ENCODE peak calls at places on chromosome 19, in four cellular contexts. One of them, this sample, is unnamed.

GRCh38 chr19:4671182-4671851 is 1.2 kb upstream of the MYDGF start:
- DNase-seq in GM12891: no peak
- DNase-seq in GM12878: no peak
- DNase-seq in K562: no peak
- DNase-seq in this sample: no peak

GRCh38 chr19:3693030-3693925 is 7.0 kb downstream of the PIP5K1C start:
- DNase-seq in GM12891: no peak
- DNase-seq in GM12878: no peak
- DNase-seq in K562: no peak
- DNase-seq in this sample: no peak

GRCh38 chr19:41624515-41624914 is 2.4 kb downstream of the CEACAM4 start:
- DNase-seq in GM12891: no peak
- DNase-seq in GM12878: no peak
- DNase-seq in K562: no peak
- DNase-seq in this sample: no peak

GRCh38 chr19:41499899-41500298 is 56.9 kb downstream of the ERICH4 start:
- DNase-seq in GM12891: no peak
- DNase-seq in GM12878: no peak
- DNase-seq in K562: no peak
- DNase-seq in this sample: no peak

GRCh38 chr19:4914736-4915501 is 5.6 kb downstream of the UHRF1 start:
- DNase-seq in GM12891: no peak
- DNase-seq in GM12878: no peak
- DNase-seq in K562: peak; percentile 70
- DNase-seq in this sample: peak; percentile 34

GRCh38 chr19:33302974-33303790 is 848 bp upstream of the CEBPA start:
- DNase-seq in GM12891: no peak
- DNase-seq in GM12878: no peak
- DNase-seq in K562: no peak
- DNase-seq in this sample: peak; percentile 43

GRCh38 chr19:47408156-47408938 is 11.0 kb downstream of the MEIS3 start:
- DNase-seq in GM12891: no peak
- DNase-seq in GM12878: no peak
- DNase-seq in K562: no peak
- DNase-seq in this sample: no peak

GRCh38 chr19:48963371-48964204 is 1.5 kb upstream of the FTL start:
- DNase-seq in GM12891: peak; percentile 69
- DNase-seq in GM12878: no peak
- DNase-seq in K562: peak; percentile 80
- DNase-seq in this sample: peak; percentile 71

GRCh38 chr19:17679526-17680234 is 8.5 kb downstream of the UNC13A start:
- DNase-seq in GM12891: no peak
- DNase-seq in GM12878: no peak
- DNase-seq in K562: no peak
- DNase-seq in this sample: no peak

GRCh38 chr19:54209748-54210494 is 9.3 kb downstream of the RPS9 start:
- DNase-seq in GM12891: no peak
- DNase-seq in GM12878: no peak
- DNase-seq in K562: peak; percentile 68
- DNase-seq in this sample: peak; percentile 44

GRCh38 chr19:19528721-19529490 is at the start of gene YJEFN3:
- DNase-seq in GM12891: no peak
- DNase-seq in GM12878: no peak
- DNase-seq in K562: no peak
- DNase-seq in this sample: no peak

GRCh38 chr19:40165362-40165937 is 25.8 kb upstream of the MAP3K10 start:
- DNase-seq in GM12891: peak; percentile 44
- DNase-seq in GM12878: no peak
- DNase-seq in K562: peak; percentile 53
- DNase-seq in this sample: peak; percentile 23
- TF ChIP-seq SPI1 in GM12891: no peak
- TF ChIP-seq SPI1 in GM12878: no peak
- TF ChIP-seq SPI1 in K562: no peak
- TF ChIP-seq SPI1 in this sample: no peak

GRCh38 chr19:11323601-11324078 is 15.8 kb downstream of the RAB3D start:
- DNase-seq in GM12891: no peak
- DNase-seq in GM12878: no peak
- DNase-seq in K562: no peak
- DNase-seq in this sample: no peak
- TF ChIP-seq SPI1 in GM12891: no peak
- TF ChIP-seq SPI1 in GM12878: no peak
- TF ChIP-seq SPI1 in K562: no peak
- TF ChIP-seq SPI1 in this sample: no peak

GRCh38 chr19:14088634-14089411 is 1.7 kb downstream of the SAMD1 start:
- DNase-seq in GM12891: no peak
- DNase-seq in GM12878: no peak
- DNase-seq in K562: no peak
- DNase-seq in this sample: no peak

GRCh38 chr19:14090509-14091085 is at the start of gene SAMD1:
- DNase-seq in GM12891: peak; percentile 76
- DNase-seq in GM12878: no peak
- DNase-seq in K562: peak; percentile 87
- DNase-seq in this sample: peak; percentile 82

GRCh38 chr19:14089412-14089661 is 1.2 kb downstream of the SAMD1 start:
- DNase-seq in GM12891: no peak
- DNase-seq in GM12878: no peak
- DNase-seq in K562: no peak
- DNase-seq in this sample: no peak

GRCh38 chr19:14091086-14091884 is 734 bp upstream of the SAMD1 start:
- DNase-seq in GM12891: peak; percentile 87
- DNase-seq in GM12878: no peak
- DNase-seq in K562: peak; percentile 88
- DNase-seq in this sample: peak; percentile 67

GRCh38 chr19:14089662-14090508 is 666 bp downstream of the SAMD1 start:
- DNase-seq in GM12891: peak; percentile 59
- DNase-seq in GM12878: no peak
- DNase-seq in K562: peak; percentile 71
- DNase-seq in this sample: peak; percentile 40
- TF ChIP-seq SPI1 in GM12891: no peak
- TF ChIP-seq SPI1 in GM12878: no peak
- TF ChIP-seq SPI1 in K562: no peak
- TF ChIP-seq SPI1 in this sample: no peak

GRCh38 chr19:6754653-6755463 is 12.4 kb downstream of the SH2D3A start:
- DNase-seq in GM12891: no peak
- DNase-seq in GM12878: no peak
- DNase-seq in K562: no peak
- DNase-seq in this sample: no peak
- TF ChIP-seq SPI1 in GM12891: no peak
- TF ChIP-seq SPI1 in GM12878: no peak
- TF ChIP-seq SPI1 in K562: no peak
- TF ChIP-seq SPI1 in this sample: no peak

DNA sequence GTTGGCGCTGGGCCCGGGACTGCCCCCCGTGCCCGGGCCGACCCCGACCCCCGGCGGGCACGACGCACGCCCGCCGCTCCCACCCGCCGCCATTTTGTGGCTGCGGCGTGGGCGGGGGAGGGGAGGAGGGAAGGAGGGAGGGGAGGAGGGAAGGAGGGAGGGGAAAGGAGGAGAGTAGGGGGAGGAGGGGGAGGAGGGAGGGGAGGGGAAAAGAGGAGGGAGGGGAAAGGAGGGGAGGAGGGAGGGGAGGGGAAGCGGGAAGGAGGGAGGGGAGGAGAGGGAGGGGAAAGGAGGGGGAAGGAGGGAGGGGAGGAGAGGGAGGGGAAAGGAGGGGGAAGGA is at the start of gene BTBD2:
- DNase-seq in GM12891: no peak
- DNase-seq in GM12878: no peak
- DNase-seq in K562: no peak
- DNase-seq in this sample: peak; percentile 76
- TF ChIP-seq SPI1 in GM12891: no peak
- TF ChIP-seq SPI1 in GM12878: no peak
- TF ChIP-seq SPI1 in K562: no peak
- TF ChIP-seq SPI1 in this sample: no peak

DNA sequence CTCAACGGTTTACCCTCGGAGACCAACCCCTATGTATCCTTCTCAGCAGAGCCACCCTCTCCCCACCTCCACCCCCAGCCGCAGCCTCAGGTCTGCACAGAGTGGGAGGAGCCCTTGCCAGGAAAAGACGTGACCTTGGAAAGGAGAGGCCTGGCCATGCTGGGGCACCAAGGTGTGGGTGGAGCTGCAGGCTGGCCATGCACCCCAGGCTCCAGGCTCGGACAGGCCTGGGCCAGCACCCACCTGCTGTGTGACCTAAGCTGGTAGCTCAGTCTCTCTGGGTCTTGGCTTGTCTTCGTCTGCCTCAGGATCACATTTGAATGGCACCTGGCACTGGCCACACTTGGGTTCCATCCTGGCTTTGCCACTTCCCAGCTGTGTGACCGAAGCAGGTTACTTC is 29.5 kb downstream of the CCDC8 start:
- DNase-seq in GM12891: no peak
- DNase-seq in GM12878: no peak
- DNase-seq in K562: no peak
- DNase-seq in this sample: no peak
- TF ChIP-seq SPI1 in GM12891: no peak
- TF ChIP-seq SPI1 in GM12878: no peak
- TF ChIP-seq SPI1 in K562: no peak
- TF ChIP-seq SPI1 in this sample: no peak

This sample was measured in HL-60.